ENCODE peak calls at places on chromosomes 16 and 17, in eight cellular contexts. I is right lobe of liver, C is left lung, Z is H1, U is cardiac muscle cell, A is transverse colon, S is esophagus squamous epithelium, Y is ascending aorta. H is an unnamed sample.
A peak's percentile ranks its signal among the peaks of the same experiment; 100 is the strongest.

GRCh38 chr16:14015948-14016347 is 55.2 kb upstream of the MRTFB start:
- DNase-seq in I (no peak), C (no peak), Z (no peak), U (peak; percentile 81), A (no peak), S (no peak), Y (no peak), H (no peak)

GRCh38 chr17:39814497-39814896 is 49.6 kb downstream of the IKZF3 start:
- DNase-seq in I (no peak), C (no peak), Z (no peak), U (no peak), A (no peak), S (no peak), Y (no peak), H (no peak)

GRCh38 chr17:4648741-4649140 is 7.3 kb upstream of the ALOX15 start:
- DNase-seq in I (no peak), C (no peak), Z (no peak), U (peak; percentile 29), A (peak; percentile 63), S (no peak), Y (no peak), H (peak; percentile 2)

GRCh38 chr17:6233339-6233738 is 163.2 kb downstream of the WSCD1 start:
- DNase-seq in I (no peak), C (no peak), Z (no peak), U (no peak), A (no peak), S (no peak), Y (no peak), H (no peak)

GRCh38 chr16:1301562-1301961 is 7.9 kb upstream of the UBE2I start:
- DNase-seq in I (no peak), C (no peak), Z (no peak), U (no peak), A (no peak), S (no peak), Y (no peak), H (no peak)

GRCh38 chr17:49219987-49220386 is 9.5 kb downstream of the ABI3 start:
- DNase-seq in I (peak; percentile 30), C (peak; percentile 76), Z (no peak), U (no peak), A (no peak), S (no peak), Y (no peak), H (no peak)

GRCh38 chr17:76434870-76435269 is 18.1 kb downstream of the UBE2O start:
- DNase-seq in I (peak; percentile 38), C (no peak), Z (no peak), U (no peak), A (no peak), S (no peak), Y (no peak), H (no peak)

GRCh38 chr16:28845173-28846079 is 722 bp downstream of the TUFM start:
- DNase-seq in I (no peak), C (no peak), Z (peak; percentile 39), U (peak; percentile 26), A (peak; percentile 64), S (no peak), Y (no peak), H (no peak)

GRCh38 chr16:29680180-29680598 is 1.2 kb downstream of the QPRT start:
- DNase-seq in I (no peak), C (no peak), Z (no peak), U (no peak), A (peak; percentile 63), S (no peak), Y (no peak), H (no peak)

GRCh38 chr17:42843358-42843934 is 934 bp upstream of the AOC2 start:
- DNase-seq in I (no peak), C (no peak), Z (no peak), U (peak; percentile 86), A (no peak), S (no peak), Y (no peak), H (no peak)

GRCh38 chr16:7182510-7183109 is 150.0 kb upstream of the RBFOX1 start:
- DNase-seq in I (no peak), C (no peak), Z (no peak), U (no peak), A (no peak), S (no peak), Y (no peak), H (no peak)

GRCh38 chr17:15051913-15052312 is 213.2 kb downstream of the PMP22 start:
- DNase-seq in I (no peak), C (no peak), Z (no peak), U (no peak), A (no peak), S (no peak), Y (no peak), H (no peak)

GRCh38 chr17:50210249-50211225 is 9.1 kb upstream of the COL1A1 start:
- DNase-seq in I (no peak), C (peak; percentile 83), Z (peak; percentile 81), U (peak; percentile 99), A (peak; percentile 65), S (no peak), Y (no peak), H (no peak)

GRCh38 chr17:44308865-44309264 is 464 bp downstream of the RUNDC3A start:
- DNase-seq in I (no peak), C (no peak), Z (no peak), U (no peak), A (no peak), S (no peak), Y (no peak), H (no peak)

GRCh38 chr17:47735139-47735464 is 2.1 kb downstream of the TBX21 start:
- DNase-seq in I (no peak), C (no peak), Z (no peak), U (no peak), A (no peak), S (no peak), Y (no peak), H (no peak)

GRCh38 chr16:57507414-57508083 is 21.3 kb upstream of the DOK4 start:
- DNase-seq in I (no peak), C (peak; percentile 35), Z (no peak), U (no peak), A (no peak), S (no peak), Y (no peak), H (no peak)

DNA sequence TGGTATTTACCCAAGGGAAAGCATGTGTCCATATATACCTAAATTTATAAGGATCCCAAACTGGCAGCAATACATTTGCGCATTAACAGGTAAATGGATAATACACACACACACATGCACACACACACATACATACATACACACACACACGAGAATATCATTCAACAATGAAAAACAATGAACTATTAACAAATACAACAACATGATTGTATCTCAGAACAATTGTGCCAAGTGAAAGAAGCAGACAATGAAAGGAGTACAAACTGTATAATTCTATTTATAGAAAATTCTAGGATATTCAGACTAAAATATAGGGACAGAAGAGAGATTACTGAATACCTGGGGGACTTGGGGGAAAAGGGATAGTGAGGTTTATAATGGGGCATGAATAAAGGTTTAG is 323.0 kb downstream of the KCNJ2 start:
- DNase-seq in I (no peak), C (no peak), Z (no peak), U (no peak), A (no peak), S (no peak), Y (no peak), H (no peak)
- TF ChIP-seq CTCF in I (no peak), C (no peak), Z (no peak), U (no peak), A (no peak), S (no peak), Y (no peak), H (no peak)

DNA sequence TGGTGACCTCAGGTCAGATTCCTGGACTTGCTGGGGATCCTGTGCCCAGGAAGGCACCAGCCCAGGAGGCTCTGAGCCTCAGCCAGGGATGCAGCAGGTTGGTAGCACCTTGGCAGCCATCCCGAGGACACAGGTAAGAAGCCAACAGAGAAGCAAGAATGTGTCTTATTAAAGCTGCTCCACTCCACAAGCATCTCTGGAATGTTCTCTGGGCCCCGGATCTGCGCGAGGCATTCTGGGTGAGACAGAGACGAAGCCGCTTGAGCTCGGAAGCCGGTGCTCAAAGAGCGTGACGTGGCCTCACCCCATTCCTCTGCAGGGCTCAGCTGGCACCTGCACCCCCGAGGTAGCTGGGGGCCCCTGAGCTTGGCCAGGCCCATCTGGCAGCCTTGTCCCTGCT is 3.0 kb upstream of the TEX19 start:
- DNase-seq in I (no peak), C (no peak), Z (no peak), U (peak; percentile 24), A (no peak), S (no peak), Y (no peak), H (peak; percentile 81)
- H3K4me1 ChIP-seq in I (no peaks in the 10 kb centered on the region), C (peaks cover 5% of the 10 kb centered on the region), Z (no peaks in the 10 kb centered on the region), U (peaks cover 3% of the 10 kb centered on the region), A (no peaks in the 10 kb centered on the region), S (peaks cover 3% of the 10 kb centered on the region), Y (peaks cover 7% of the 10 kb centered on the region), H (no peaks in the 10 kb centered on the region)

GRCh38 chr16:72937916-72938315 is 110.0 kb downstream of the ZFHX3 start:
- DNase-seq in I (no peak), C (no peak), Z (no peak), U (no peak), A (no peak), S (no peak), Y (no peak), H (no peak)
- H3K27ac ChIP-seq in I (no peak overlapping the region), C (no peak overlapping the region), Z (no peak overlapping the region), U (no peak overlapping the region), A (peak overlapping the region; percentile 83), S (peak overlapping the region; percentile 82), Y (peak overlapping the region; percentile 91), H (peak overlapping the region; percentile 70)

DNA sequence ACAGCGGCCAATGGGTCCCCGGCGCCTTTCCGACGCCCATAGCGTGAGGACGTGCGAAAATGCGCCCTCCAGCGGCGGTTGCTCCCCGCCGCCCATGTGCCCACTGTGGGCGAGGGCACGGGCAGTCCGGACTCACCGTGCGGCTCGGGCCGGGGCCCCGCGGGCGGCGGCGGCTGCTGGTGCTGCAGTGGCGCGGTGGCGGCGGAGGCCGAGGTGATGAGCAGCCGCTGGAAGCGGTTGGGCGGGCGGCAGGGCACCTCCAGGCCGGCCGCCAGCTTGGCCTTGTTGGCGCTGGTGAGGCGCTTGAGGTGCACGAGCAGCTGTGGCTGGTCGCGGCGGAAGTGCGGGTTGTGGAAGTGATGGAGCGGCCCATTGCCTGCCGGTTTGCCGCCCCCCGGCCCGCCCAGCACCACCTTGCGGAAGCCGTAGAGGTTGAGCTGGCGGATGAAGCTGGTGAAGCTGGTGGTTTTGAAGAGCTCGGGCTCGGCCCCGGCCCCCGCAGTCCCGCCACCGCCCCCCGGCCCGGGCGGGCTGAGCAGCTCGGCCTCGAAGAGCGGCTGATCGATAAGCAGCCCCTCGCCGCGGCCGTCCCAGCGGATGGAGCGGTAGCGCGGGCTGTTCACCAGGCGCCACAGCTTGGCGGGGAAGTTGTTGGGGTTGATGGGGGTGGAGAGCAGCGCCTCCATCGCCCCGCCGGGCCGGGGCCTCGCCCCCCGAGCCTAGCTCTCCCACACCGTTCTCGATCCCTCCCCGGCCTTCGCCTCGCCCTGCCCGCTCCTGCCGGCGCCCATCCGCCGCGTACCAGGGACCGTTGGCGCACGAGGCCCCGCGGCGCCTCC is at the start of gene HSF5:
- DNase-seq in I (peak; percentile 38), C (peak; percentile 90), Z (no peak), U (peak; percentile 47), A (peak; percentile 42), S (no peak), Y (no peak), H (peak; percentile 75)
- TF ChIP-seq CTCF in I (no peak), C (peak; percentile 23), Z (peak; percentile 4), U (peak; percentile 39), A (no peak), S (no peak), Y (no peak), H (peak; percentile 30)

H was measured in upper lobe of right lung.